ENCODE peak calls at places on chromosomes 3 and 15, in eight cellular contexts. One of them, this sample, is unnamed.

GRCh38 chr3:16692486-16693378 is 87.5 kb upstream of the DAZL start:
- DNase-seq in SW 1271: no peak
- DNase-seq in NCI-H187: no peak
- DNase-seq in activated T-cell treated with anti-CD3 and anti-CD28 coated beads, Interleukin-2, amount 50 U/mL, for 4 hours: no peak
- DNase-seq in ACHN: no peak
- DNase-seq in renal cortical epithelial cell: peak
- DNase-seq in left cardiac atrium: no peak
- DNase-seq in KG1: no peak
- DNase-seq in this sample: no peak

GRCh38 chr3:14301558-14301957 is 100.8 kb upstream of the SLC6A6 start:
- DNase-seq in SW 1271: no peak
- DNase-seq in NCI-H187: no peak
- DNase-seq in activated T-cell treated with anti-CD3 and anti-CD28 coated beads, Interleukin-2, amount 50 U/mL, for 4 hours: no peak
- DNase-seq in ACHN: no peak
- DNase-seq in renal cortical epithelial cell: peak
- DNase-seq in left cardiac atrium: peak
- DNase-seq in KG1: no peak
- DNase-seq in this sample: no peak

GRCh38 chr3:74599564-74599963 is 14.9 kb downstream of the CNTN3 start:
- DNase-seq in SW 1271: no peak
- DNase-seq in NCI-H187: no peak
- DNase-seq in activated T-cell treated with anti-CD3 and anti-CD28 coated beads, Interleukin-2, amount 50 U/mL, for 4 hours: no peak
- DNase-seq in ACHN: no peak
- DNase-seq in renal cortical epithelial cell: peak
- DNase-seq in left cardiac atrium: no peak
- DNase-seq in KG1: no peak
- DNase-seq in this sample: no peak

GRCh38 chr3:50204052-50204803 is 843 bp upstream of the SLC38A3 start:
- DNase-seq in SW 1271: no peak
- DNase-seq in NCI-H187: no peak
- DNase-seq in activated T-cell treated with anti-CD3 and anti-CD28 coated beads, Interleukin-2, amount 50 U/mL, for 4 hours: no peak
- DNase-seq in ACHN: no peak
- DNase-seq in renal cortical epithelial cell: peak
- DNase-seq in left cardiac atrium: no peak
- DNase-seq in KG1: no peak
- DNase-seq in this sample: no peak

GRCh38 chr3:190108789-190109188 is 11.9 kb downstream of the P3H2 start:
- DNase-seq in SW 1271: no peak
- DNase-seq in NCI-H187: no peak
- DNase-seq in activated T-cell treated with anti-CD3 and anti-CD28 coated beads, Interleukin-2, amount 50 U/mL, for 4 hours: no peak
- DNase-seq in ACHN: peak
- DNase-seq in renal cortical epithelial cell: peak
- DNase-seq in left cardiac atrium: no peak
- DNase-seq in KG1: no peak
- DNase-seq in this sample: peak

GRCh38 chr15:31461375-31461774 is 134.7 kb downstream of the KLF13 start:
- DNase-seq in SW 1271: no peak
- DNase-seq in NCI-H187: no peak
- DNase-seq in activated T-cell treated with anti-CD3 and anti-CD28 coated beads, Interleukin-2, amount 50 U/mL, for 4 hours: no peak
- DNase-seq in ACHN: no peak
- DNase-seq in renal cortical epithelial cell: no peak
- DNase-seq in left cardiac atrium: no peak
- DNase-seq in KG1: no peak
- DNase-seq in this sample: no peak

GRCh38 chr15:90857337-90857736 is 11.1 kb upstream of the FURIN start:
- DNase-seq in SW 1271: no peak
- DNase-seq in NCI-H187: no peak
- DNase-seq in activated T-cell treated with anti-CD3 and anti-CD28 coated beads, Interleukin-2, amount 50 U/mL, for 4 hours: no peak
- DNase-seq in ACHN: no peak
- DNase-seq in renal cortical epithelial cell: no peak
- DNase-seq in left cardiac atrium: no peak
- DNase-seq in KG1: no peak
- DNase-seq in this sample: no peak

GRCh38 chr3:31444220-31445142 is 88.2 kb upstream of the STT3B start:
- DNase-seq in SW 1271: no peak
- DNase-seq in NCI-H187: no peak
- DNase-seq in activated T-cell treated with anti-CD3 and anti-CD28 coated beads, Interleukin-2, amount 50 U/mL, for 4 hours: no peak
- DNase-seq in ACHN: no peak
- DNase-seq in renal cortical epithelial cell: no peak
- DNase-seq in left cardiac atrium: no peak
- DNase-seq in KG1: no peak
- DNase-seq in this sample: no peak

This sample was measured in Caki2.